ENCODE peak calls at places on chromosomes 4 and X, in four cellular contexts. G is fibroblast of pulmonary artery, I is NCI-H510A, F is hypothalamus. C is an unnamed sample.

GRCh38 chr4:140188975-140189374 is 35.0 kb upstream of the MAML3 start:
- DNase-seq in G (peak; percentile 98), I (no peak), F (no peak), C (no peak)

GRCh38 chrX:153582896-153583295 is 16.0 kb downstream of the CCNQ start:
- DNase-seq in G (peak; percentile 39), I (no peak), F (no peak), C (peak; percentile 84)

GRCh38 chrX:103847174-103847870 is 15.3 kb upstream of the RAB9B start:
- DNase-seq in G (peak; percentile 7), I (no peak), F (no peak), C (no peak)

GRCh38 chr4:110412354-110412753 is 63.6 kb upstream of the ENPEP start:
- DNase-seq in G (no peak), I (no peak), F (no peak), C (no peak)

GRCh38 chrX:150870487-150871340 is 27.8 kb downstream of the CD99L2 start:
- DNase-seq in G (peak; percentile 67), I (no peak), F (no peak), C (no peak)

GRCh38 chrX:34332336-34332735 is 200.2 kb upstream of the FAM47A start:
- DNase-seq in G (peak; percentile 1), I (no peak), F (no peak), C (no peak)

GRCh38 chr4:16745009-16745408 is 153.4 kb downstream of the LDB2 start:
- DNase-seq in G (peak; percentile 73), I (no peak), F (no peak), C (no peak)

GRCh38 chrX:68570598-68570997 is 71.7 kb downstream of the YIPF6 start:
- DNase-seq in G (peak; percentile 1), I (no peak), F (no peak), C (no peak)

GRCh38 chr4:152564336-152564735 is 28.4 kb upstream of the FBXW7 start:
- DNase-seq in G (no peak), I (no peak), F (no peak), C (no peak)

GRCh38 chr4:7655267-7655548 is 220.5 kb upstream of the PSAPL1 start:
- DNase-seq in G (no peak), I (no peak), F (no peak), C (no peak)

GRCh38 chrX:152635941-152636340 is 1.8 kb upstream of the GABRQ start:
- DNase-seq in G (peak; percentile 75), I (peak; percentile 33), F (peak; percentile 7), C (no peak)

GRCh38 chr4:5993063-5993745 is 25.0 kb downstream of the C4orf50 start:
- DNase-seq in G (no peak), I (no peak), F (no peak), C (no peak)

GRCh38 chrX:49754238-49754857 is 58.6 kb upstream of the PAGE1 start:
- DNase-seq in G (peak; percentile 40), I (no peak), F (peak; percentile 5), C (peak; percentile 48)

GRCh38 chrX:33272986-33273385 is 61.6 kb upstream of the DMD start:
- DNase-seq in G (no peak), I (no peak), F (no peak), C (no peak)

GRCh38 chr4:3384771-3385701 is 56.7 kb upstream of the HGFAC start:
- DNase-seq in G (no peak), I (no peak), F (no peak), C (no peak)

GRCh38 chrX:143934542-143934941 is 50.7 kb downstream of the UBE2NL start:
- DNase-seq in G (no peak), I (no peak), F (no peak), C (no peak)

GRCh38 chr4:5009796-5010195 is 9.5 kb downstream of the CYTL1 start:
- DNase-seq in G (no peak), I (no peak), F (no peak), C (no peak)

GRCh38 chrX:20140410-20140809 is 1.2 kb downstream of the EIF1AX start:
- DNase-seq in G (no peak), I (no peak), F (no peak), C (no peak)

C was measured in CD4-positive, alpha-beta memory T cell.